ENCODE peak calls at places on chromosome 4, in nine cellular contexts. One of them, this sample, is unnamed.

GRCh38 chr4:184375027-184375426 is 99.3 kb downstream of the IRF2 start:
- DNase-seq in NCI-H2171: no peak
- DNase-seq in HTR-8/SVneo: no peak
- DNase-seq in A549: no peak
- DNase-seq in neural crest cell: no peak
- DNase-seq in GM12891: no peak
- DNase-seq in stimulated activated CD4-positive, alpha-beta T cell treated with anti-CD3 and anti-CD28 coated beads, Interleukin-2, amount 100 ng/mL, for 48 hours: no peak
- DNase-seq in NCI-H1436: no peak
- DNase-seq in lower lobe of right lung: no peak
- DNase-seq in this sample: no peak

GRCh38 chr4:111540661-111541060 is 604.6 kb upstream of the FAM241A start:
- DNase-seq in NCI-H2171: no peak
- DNase-seq in HTR-8/SVneo: no peak
- DNase-seq in A549: no peak
- DNase-seq in neural crest cell: no peak
- DNase-seq in GM12891: no peak
- DNase-seq in stimulated activated CD4-positive, alpha-beta T cell treated with anti-CD3 and anti-CD28 coated beads, Interleukin-2, amount 100 ng/mL, for 48 hours: no peak
- DNase-seq in NCI-H1436: no peak
- DNase-seq in lower lobe of right lung: no peak
- DNase-seq in this sample: no peak

GRCh38 chr4:8165374-8165896 is 6.8 kb upstream of the ABLIM2 start:
- DNase-seq in NCI-H2171: no peak
- DNase-seq in HTR-8/SVneo: no peak
- DNase-seq in A549: no peak
- DNase-seq in neural crest cell: no peak
- DNase-seq in GM12891: no peak
- DNase-seq in stimulated activated CD4-positive, alpha-beta T cell treated with anti-CD3 and anti-CD28 coated beads, Interleukin-2, amount 100 ng/mL, for 48 hours: no peak
- DNase-seq in NCI-H1436: no peak
- DNase-seq in lower lobe of right lung: no peak
- DNase-seq in this sample: no peak

GRCh38 chr4:105352826-105353225 is 121.0 kb downstream of the PPA2 start:
- DNase-seq in NCI-H2171: no peak
- DNase-seq in HTR-8/SVneo: no peak
- DNase-seq in A549: no peak
- DNase-seq in neural crest cell: no peak
- DNase-seq in GM12891: no peak
- DNase-seq in stimulated activated CD4-positive, alpha-beta T cell treated with anti-CD3 and anti-CD28 coated beads, Interleukin-2, amount 100 ng/mL, for 48 hours: no peak
- DNase-seq in NCI-H1436: no peak
- DNase-seq in lower lobe of right lung: no peak
- DNase-seq in this sample: no peak

GRCh38 chr4:169398294-169398693 is 127.5 kb upstream of the SH3RF1 start:
- DNase-seq in NCI-H2171: no peak
- DNase-seq in HTR-8/SVneo: peak; percentile 10
- DNase-seq in A549: no peak
- DNase-seq in neural crest cell: no peak
- DNase-seq in GM12891: no peak
- DNase-seq in stimulated activated CD4-positive, alpha-beta T cell treated with anti-CD3 and anti-CD28 coated beads, Interleukin-2, amount 100 ng/mL, for 48 hours: no peak
- DNase-seq in NCI-H1436: no peak
- DNase-seq in lower lobe of right lung: no peak
- DNase-seq in this sample: no peak

GRCh38 chr4:921830-922331 is 10.2 kb downstream of the GAK start:
- DNase-seq in NCI-H2171: no peak
- DNase-seq in HTR-8/SVneo: no peak
- DNase-seq in A549: no peak
- DNase-seq in neural crest cell: no peak
- DNase-seq in GM12891: no peak
- DNase-seq in stimulated activated CD4-positive, alpha-beta T cell treated with anti-CD3 and anti-CD28 coated beads, Interleukin-2, amount 100 ng/mL, for 48 hours: no peak
- DNase-seq in NCI-H1436: no peak
- DNase-seq in lower lobe of right lung: peak; percentile 23
- DNase-seq in this sample: no peak

GRCh38 chr4:111678466-111678865 is 466.8 kb upstream of the FAM241A start:
- DNase-seq in NCI-H2171: no peak
- DNase-seq in HTR-8/SVneo: no peak
- DNase-seq in A549: no peak
- DNase-seq in neural crest cell: no peak
- DNase-seq in GM12891: no peak
- DNase-seq in stimulated activated CD4-positive, alpha-beta T cell treated with anti-CD3 and anti-CD28 coated beads, Interleukin-2, amount 100 ng/mL, for 48 hours: no peak
- DNase-seq in NCI-H1436: no peak
- DNase-seq in lower lobe of right lung: no peak
- DNase-seq in this sample: no peak

GRCh38 chr4:124433044-124433443 is 279.5 kb downstream of the ANKRD50 start:
- DNase-seq in NCI-H2171: no peak
- DNase-seq in HTR-8/SVneo: no peak
- DNase-seq in A549: no peak
- DNase-seq in neural crest cell: no peak
- DNase-seq in GM12891: no peak
- DNase-seq in stimulated activated CD4-positive, alpha-beta T cell treated with anti-CD3 and anti-CD28 coated beads, Interleukin-2, amount 100 ng/mL, for 48 hours: no peak
- DNase-seq in NCI-H1436: no peak
- DNase-seq in lower lobe of right lung: no peak
- DNase-seq in this sample: no peak